ENCODE peak calls at places on chromosome 20, in ten cellular contexts. One of them, this sample, is unnamed.

GRCh38 chr20:51705400-51705799 is 62.8 kb downstream of the ATP9A start:
- DNase-seq in cardiac muscle cell: no peak
- DNase-seq in IMR-90: no peak
- DNase-seq in SK-N-MC: no peak
- DNase-seq in GM23248: no peak
- DNase-seq in brain microvascular endothelial cell: no peak
- DNase-seq in stomach: no peak
- DNase-seq in esophagus squamous epithelium: no peak
- DNase-seq in lower lobe of right lung: no peak
- DNase-seq in left lung: no peak
- DNase-seq in this sample: no peak

GRCh38 chr20:58408603-58409246 is 19.7 kb downstream of the VAPB start:
- DNase-seq in esophagus squamous epithelium: no peak
- DNase-seq in left lung: no peak
- DNase-seq in brain microvascular endothelial cell: no peak
- DNase-seq in stomach: no peak
- DNase-seq in GM23248: no peak
- DNase-seq in IMR-90: no peak
- DNase-seq in cardiac muscle cell: no peak
- DNase-seq in SK-N-MC: no peak
- DNase-seq in lower lobe of right lung: no peak
- DNase-seq in this sample: no peak

GRCh38 chr20:60857708-60858107 is 394.4 kb upstream of the CDH4 start:
- DNase-seq in left lung: no peak
- DNase-seq in GM23248: peak
- DNase-seq in stomach: no peak
- DNase-seq in SK-N-MC: no peak
- DNase-seq in brain microvascular endothelial cell: no peak
- DNase-seq in cardiac muscle cell: no peak
- DNase-seq in lower lobe of right lung: no peak
- DNase-seq in esophagus squamous epithelium: no peak
- DNase-seq in IMR-90: peak
- DNase-seq in this sample: no peak

GRCh38 chr20:61765871-61766654 is 299.6 kb downstream of the TAF4 start:
- DNase-seq in GM23248: no peak
- DNase-seq in cardiac muscle cell: no peak
- DNase-seq in brain microvascular endothelial cell: no peak
- DNase-seq in lower lobe of right lung: no peak
- DNase-seq in esophagus squamous epithelium: no peak
- DNase-seq in stomach: no peak
- DNase-seq in left lung: peak
- DNase-seq in IMR-90: no peak
- DNase-seq in SK-N-MC: no peak
- DNase-seq in this sample: peak

GRCh38 chr20:64041781-64042771 is 6.1 kb downstream of the C20orf204 start:
- DNase-seq in cardiac muscle cell: no peak
- DNase-seq in stomach: no peak
- DNase-seq in esophagus squamous epithelium: no peak
- DNase-seq in IMR-90: no peak
- DNase-seq in left lung: no peak
- DNase-seq in lower lobe of right lung: no peak
- DNase-seq in GM23248: no peak
- DNase-seq in brain microvascular endothelial cell: no peak
- DNase-seq in SK-N-MC: no peak
- DNase-seq in this sample: no peak

GRCh38 chr20:8424986-8425385 is 292.9 kb downstream of the PLCB1 start:
- DNase-seq in stomach: no peak
- DNase-seq in GM23248: no peak
- DNase-seq in esophagus squamous epithelium: no peak
- DNase-seq in IMR-90: no peak
- DNase-seq in left lung: no peak
- DNase-seq in cardiac muscle cell: no peak
- DNase-seq in brain microvascular endothelial cell: no peak
- DNase-seq in lower lobe of right lung: no peak
- DNase-seq in SK-N-MC: no peak
- DNase-seq in this sample: no peak

GRCh38 chr20:19125508-19125907 is 86.9 kb upstream of the SLC24A3 start:
- DNase-seq in left lung: no peak
- DNase-seq in SK-N-MC: no peak
- DNase-seq in esophagus squamous epithelium: no peak
- DNase-seq in brain microvascular endothelial cell: no peak
- DNase-seq in stomach: no peak
- DNase-seq in cardiac muscle cell: no peak
- DNase-seq in GM23248: no peak
- DNase-seq in IMR-90: no peak
- DNase-seq in lower lobe of right lung: no peak
- DNase-seq in this sample: no peak

GRCh38 chr20:57263127-57263609 is 3.3 kb downstream of the BMP7 start:
- DNase-seq in cardiac muscle cell: no peak
- DNase-seq in left lung: no peak
- DNase-seq in esophagus squamous epithelium: no peak
- DNase-seq in GM23248: no peak
- DNase-seq in SK-N-MC: no peak
- DNase-seq in lower lobe of right lung: no peak
- DNase-seq in brain microvascular endothelial cell: no peak
- DNase-seq in IMR-90: no peak
- DNase-seq in stomach: no peak
- DNase-seq in this sample: no peak

GRCh38 chr20:48231253-48231652 is 446.0 kb upstream of the SULF2 start:
- DNase-seq in GM23248: no peak
- DNase-seq in IMR-90: no peak
- DNase-seq in cardiac muscle cell: no peak
- DNase-seq in stomach: no peak
- DNase-seq in esophagus squamous epithelium: no peak
- DNase-seq in left lung: no peak
- DNase-seq in SK-N-MC: no peak
- DNase-seq in brain microvascular endothelial cell: no peak
- DNase-seq in lower lobe of right lung: no peak
- DNase-seq in this sample: no peak

GRCh38 chr20:5691918-5692618 is 58.1 kb upstream of the SHLD1 start:
- DNase-seq in esophagus squamous epithelium: no peak
- DNase-seq in left lung: no peak
- DNase-seq in lower lobe of right lung: no peak
- DNase-seq in brain microvascular endothelial cell: no peak
- DNase-seq in IMR-90: no peak
- DNase-seq in stomach: no peak
- DNase-seq in SK-N-MC: no peak
- DNase-seq in GM23248: no peak
- DNase-seq in cardiac muscle cell: no peak
- DNase-seq in this sample: no peak

DNA sequence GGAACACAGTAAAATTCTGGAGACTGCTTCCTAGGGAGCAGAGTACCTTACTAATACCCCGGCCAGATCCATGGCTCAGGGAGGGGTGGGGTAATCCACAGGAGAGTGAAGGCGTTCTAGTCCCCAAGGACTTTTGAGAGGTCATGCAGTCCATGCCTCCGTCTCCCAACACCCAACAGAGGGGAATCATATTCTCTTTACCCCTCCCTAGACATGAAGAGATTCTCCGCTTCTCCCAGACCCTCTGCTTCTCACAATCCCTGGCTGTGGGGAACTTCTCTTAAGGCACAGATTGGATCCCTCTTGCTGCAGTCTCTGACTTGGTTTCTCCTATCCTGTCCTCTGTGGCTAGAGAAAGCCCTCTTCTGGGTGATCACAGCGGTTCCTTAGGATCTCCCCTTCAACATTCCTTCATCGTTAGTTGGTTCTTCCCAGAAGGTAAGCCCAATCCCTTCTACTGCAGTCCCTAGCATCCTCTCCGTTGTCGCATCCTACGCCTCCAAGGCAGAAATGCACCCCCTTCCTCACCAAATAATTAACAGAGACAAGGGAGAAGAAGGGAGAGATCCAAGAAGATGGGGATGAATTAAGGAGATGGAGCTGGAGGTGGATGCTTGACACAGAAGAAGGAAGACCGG is 571 bp downstream of the GGT7 start:
- DNase-seq in IMR-90: no peak
- DNase-seq in brain microvascular endothelial cell: no peak
- DNase-seq in stomach: no peak
- DNase-seq in esophagus squamous epithelium: no peak
- DNase-seq in GM23248: peak
- DNase-seq in SK-N-MC: no peak
- DNase-seq in lower lobe of right lung: no peak
- DNase-seq in cardiac muscle cell: no peak
- DNase-seq in left lung: no peak
- DNase-seq in this sample: no peak
- H3K27ac ChIP-seq in IMR-90: peak
- H3K27ac ChIP-seq in brain microvascular endothelial cell: no peak
- H3K27ac ChIP-seq in stomach: peak
- H3K27ac ChIP-seq in esophagus squamous epithelium: peak
- H3K27ac ChIP-seq in GM23248: no peak
- H3K27ac ChIP-seq in SK-N-MC: no peak
- H3K27ac ChIP-seq in lower lobe of right lung: peak
- H3K27ac ChIP-seq in cardiac muscle cell: no peak
- H3K27ac ChIP-seq in left lung: no peak
- H3K27ac ChIP-seq in this sample: peak

DNA sequence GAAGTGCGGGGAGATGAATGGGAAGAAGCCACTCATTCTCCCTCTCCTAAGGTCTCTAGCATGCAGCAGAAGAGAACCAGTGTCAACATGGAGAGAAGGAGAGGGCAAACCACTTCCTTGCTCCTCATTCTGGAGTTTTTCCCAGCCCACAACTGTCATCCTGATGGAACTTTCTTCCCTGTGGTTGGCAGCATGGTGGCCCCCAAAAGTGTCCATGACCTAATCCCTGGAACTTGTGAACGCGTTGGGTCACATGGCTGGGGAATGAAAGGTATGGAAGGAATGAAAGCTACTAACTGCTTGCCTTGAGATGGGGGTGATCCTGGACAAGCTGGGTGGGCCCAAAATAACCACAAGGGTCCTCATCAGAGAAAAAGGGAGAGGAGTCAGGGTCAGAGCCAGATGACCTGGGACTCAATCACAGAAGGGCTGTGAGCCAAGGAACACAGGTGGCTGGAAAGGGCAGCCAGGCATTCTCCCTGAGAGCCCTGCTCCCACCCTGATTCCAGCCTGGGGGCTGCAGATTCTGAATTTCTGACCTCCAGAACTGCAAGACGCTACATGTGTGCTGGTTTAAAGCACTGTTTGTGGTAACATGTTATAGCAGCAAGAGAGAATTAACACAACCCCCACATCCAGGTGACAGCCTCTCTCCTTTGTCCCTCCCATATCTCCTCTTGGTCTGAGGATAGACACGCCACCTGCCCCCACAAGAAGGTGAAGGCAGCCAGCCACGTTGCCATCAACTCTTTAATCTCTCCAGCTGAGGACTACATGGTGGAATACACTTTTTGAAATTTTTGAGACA is 63.2 kb downstream of the PYGB start:
- DNase-seq in stomach: peak
- DNase-seq in lower lobe of right lung: peak
- DNase-seq in IMR-90: peak
- DNase-seq in SK-N-MC: no peak
- DNase-seq in esophagus squamous epithelium: no peak
- DNase-seq in brain microvascular endothelial cell: peak
- DNase-seq in cardiac muscle cell: peak
- DNase-seq in left lung: no peak
- DNase-seq in GM23248: peak
- DNase-seq in this sample: no peak
- H3K4me3 ChIP-seq in stomach: peak
- H3K4me3 ChIP-seq in lower lobe of right lung: peak
- H3K4me3 ChIP-seq in IMR-90: peak
- H3K4me3 ChIP-seq in SK-N-MC: no peak
- H3K4me3 ChIP-seq in esophagus squamous epithelium: no peak
- H3K4me3 ChIP-seq in brain microvascular endothelial cell: peak
- H3K4me3 ChIP-seq in cardiac muscle cell: no peak
- H3K4me3 ChIP-seq in left lung: no peak
- H3K4me3 ChIP-seq in GM23248: peak
- H3K4me3 ChIP-seq in this sample: no peak

DNA sequence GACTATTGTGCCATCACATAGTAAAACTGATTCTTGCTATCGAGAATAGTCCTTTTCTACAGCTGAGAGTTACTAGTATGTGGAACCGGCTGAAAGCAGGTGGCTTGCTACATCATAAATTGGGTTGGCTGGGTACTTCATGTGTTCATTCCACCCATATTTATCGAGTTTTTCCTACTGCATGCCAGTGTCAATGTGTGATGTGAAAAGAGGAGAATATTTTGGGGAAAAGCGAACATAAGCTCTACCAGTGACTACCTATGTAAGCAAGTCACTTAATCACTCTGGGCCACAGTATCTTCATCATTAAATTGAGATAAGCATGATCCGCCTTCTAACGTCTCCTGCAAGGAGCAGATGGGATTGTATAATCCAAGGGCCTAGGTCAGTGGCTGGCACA is 61.0 kb downstream of the TSHZ2 start:
- DNase-seq in IMR-90: no peak
- DNase-seq in esophagus squamous epithelium: no peak
- DNase-seq in left lung: no peak
- DNase-seq in lower lobe of right lung: no peak
- DNase-seq in cardiac muscle cell: no peak
- DNase-seq in stomach: no peak
- DNase-seq in SK-N-MC: no peak
- DNase-seq in GM23248: peak
- DNase-seq in brain microvascular endothelial cell: no peak
- DNase-seq in this sample: no peak
- H3K27ac ChIP-seq in IMR-90: no peak
- H3K27ac ChIP-seq in esophagus squamous epithelium: no peak
- H3K27ac ChIP-seq in left lung: no peak
- H3K27ac ChIP-seq in lower lobe of right lung: no peak
- H3K27ac ChIP-seq in cardiac muscle cell: no peak
- H3K27ac ChIP-seq in stomach: no peak
- H3K27ac ChIP-seq in SK-N-MC: no peak
- H3K27ac ChIP-seq in GM23248: peak
- H3K27ac ChIP-seq in brain microvascular endothelial cell: no peak
- H3K27ac ChIP-seq in this sample: no peak

GRCh38 chr20:46559001-46559400 is 8.5 kb upstream of the OCSTAMP start:
- DNase-seq in cardiac muscle cell: no peak
- DNase-seq in SK-N-MC: no peak
- DNase-seq in stomach: no peak
- DNase-seq in GM23248: no peak
- DNase-seq in IMR-90: no peak
- DNase-seq in brain microvascular endothelial cell: no peak
- DNase-seq in lower lobe of right lung: no peak
- DNase-seq in left lung: no peak
- DNase-seq in esophagus squamous epithelium: no peak
- DNase-seq in this sample: no peak

GRCh38 chr20:46559685-46560440 is 9.4 kb upstream of the OCSTAMP start:
- DNase-seq in GM23248: no peak
- DNase-seq in stomach: no peak
- DNase-seq in esophagus squamous epithelium: no peak
- DNase-seq in lower lobe of right lung: no peak
- DNase-seq in left lung: no peak
- DNase-seq in SK-N-MC: no peak
- DNase-seq in IMR-90: no peak
- DNase-seq in cardiac muscle cell: no peak
- DNase-seq in brain microvascular endothelial cell: no peak
- DNase-seq in this sample: no peak

GRCh38 chr20:46557231-46557956 is 6.9 kb upstream of the OCSTAMP start:
- DNase-seq in esophagus squamous epithelium: no peak
- DNase-seq in lower lobe of right lung: no peak
- DNase-seq in IMR-90: peak
- DNase-seq in SK-N-MC: no peak
- DNase-seq in cardiac muscle cell: no peak
- DNase-seq in stomach: no peak
- DNase-seq in brain microvascular endothelial cell: no peak
- DNase-seq in left lung: no peak
- DNase-seq in GM23248: peak
- DNase-seq in this sample: no peak

GRCh38 chr20:46555370-46555956 is 5.0 kb upstream of the OCSTAMP start:
- DNase-seq in SK-N-MC: no peak
- DNase-seq in IMR-90: no peak
- DNase-seq in brain microvascular endothelial cell: no peak
- DNase-seq in left lung: no peak
- DNase-seq in esophagus squamous epithelium: no peak
- DNase-seq in GM23248: no peak
- DNase-seq in lower lobe of right lung: no peak
- DNase-seq in cardiac muscle cell: no peak
- DNase-seq in stomach: no peak
- DNase-seq in this sample: no peak

GRCh38 chr20:46558511-46558959 is 8.1 kb upstream of the OCSTAMP start:
- DNase-seq in stomach: peak
- DNase-seq in lower lobe of right lung: no peak
- DNase-seq in left lung: no peak
- DNase-seq in brain microvascular endothelial cell: peak
- DNase-seq in esophagus squamous epithelium: no peak
- DNase-seq in SK-N-MC: no peak
- DNase-seq in IMR-90: peak
- DNase-seq in GM23248: peak
- DNase-seq in cardiac muscle cell: no peak
- DNase-seq in this sample: no peak
- H3K4me3 ChIP-seq in stomach: no peak
- H3K4me3 ChIP-seq in lower lobe of right lung: no peak
- H3K4me3 ChIP-seq in left lung: no peak
- H3K4me3 ChIP-seq in brain microvascular endothelial cell: no peak
- H3K4me3 ChIP-seq in esophagus squamous epithelium: no peak
- H3K4me3 ChIP-seq in SK-N-MC: no peak
- H3K4me3 ChIP-seq in IMR-90: no peak
- H3K4me3 ChIP-seq in GM23248: no peak
- H3K4me3 ChIP-seq in cardiac muscle cell: no peak
- H3K4me3 ChIP-seq in this sample: no peak